ENCODE peak calls at places on chromosomes 13 and 19, in six cellular contexts. One of them, this sample, is unnamed.

GRCh38 chr13:23579886-23580706 is 9.9 kb downstream of the TNFRSF19 start:
- DNase-seq in mucosa of gallbladder: no peak
- DNase-seq in activated CD8-positive, alpha-beta memory T cell treated with anti-CD3 and anti-CD28 coated beads for 4 hours: no peak
- DNase-seq in DMS153: no peak
- DNase-seq in CD4-positive, alpha-beta memory T cell: no peak
- DNase-seq in activated naive CD4-positive, alpha-beta T cell treated with Interleukin-2 at 50 U/mL for 16 hours: no peak
- DNase-seq in this sample: no peak

GRCh38 chr19:52188822-52189744 is 769 bp upstream of the PPP2R1A start:
- DNase-seq in mucosa of gallbladder: no peak
- DNase-seq in activated naive CD4-positive, alpha-beta T cell treated with Interleukin-2 at 50 U/mL for 16 hours: no peak
- DNase-seq in DMS153: no peak
- DNase-seq in CD4-positive, alpha-beta memory T cell: peak
- DNase-seq in activated CD8-positive, alpha-beta memory T cell treated with anti-CD3 and anti-CD28 coated beads for 4 hours: no peak
- DNase-seq in this sample: no peak

GRCh38 chr19:27777726-27778125 is 1435.2 kb downstream of the UQCRFS1 start:
- DNase-seq in mucosa of gallbladder: no peak
- DNase-seq in CD4-positive, alpha-beta memory T cell: no peak
- DNase-seq in activated CD8-positive, alpha-beta memory T cell treated with anti-CD3 and anti-CD28 coated beads for 4 hours: no peak
- DNase-seq in activated naive CD4-positive, alpha-beta T cell treated with Interleukin-2 at 50 U/mL for 16 hours: no peak
- DNase-seq in DMS153: no peak
- DNase-seq in this sample: no peak

GRCh38 chr13:20161275-20161950 is 561 bp upstream of the GJA3 start:
- DNase-seq in mucosa of gallbladder: no peak
- DNase-seq in CD4-positive, alpha-beta memory T cell: peak
- DNase-seq in DMS153: no peak
- DNase-seq in activated naive CD4-positive, alpha-beta T cell treated with Interleukin-2 at 50 U/mL for 16 hours: peak
- DNase-seq in activated CD8-positive, alpha-beta memory T cell treated with anti-CD3 and anti-CD28 coated beads for 4 hours: peak
- DNase-seq in this sample: peak

GRCh38 chr19:8610041-8610927 is at the start of gene ADAMTS10:
- DNase-seq in activated CD8-positive, alpha-beta memory T cell treated with anti-CD3 and anti-CD28 coated beads for 4 hours: no peak
- DNase-seq in CD4-positive, alpha-beta memory T cell: peak
- DNase-seq in DMS153: no peak
- DNase-seq in activated naive CD4-positive, alpha-beta T cell treated with Interleukin-2 at 50 U/mL for 16 hours: peak
- DNase-seq in mucosa of gallbladder: peak
- DNase-seq in this sample: no peak

GRCh38 chr19:49539192-49539952 is 11.6 kb downstream of the RCN3 start:
- DNase-seq in CD4-positive, alpha-beta memory T cell: no peak
- DNase-seq in activated naive CD4-positive, alpha-beta T cell treated with Interleukin-2 at 50 U/mL for 16 hours: no peak
- DNase-seq in activated CD8-positive, alpha-beta memory T cell treated with anti-CD3 and anti-CD28 coated beads for 4 hours: no peak
- DNase-seq in DMS153: no peak
- DNase-seq in mucosa of gallbladder: no peak
- DNase-seq in this sample: no peak

GRCh38 chr19:48819366-48819816 is 8.6 kb upstream of the BCAT2 start:
- DNase-seq in activated CD8-positive, alpha-beta memory T cell treated with anti-CD3 and anti-CD28 coated beads for 4 hours: no peak
- DNase-seq in activated naive CD4-positive, alpha-beta T cell treated with Interleukin-2 at 50 U/mL for 16 hours: no peak
- DNase-seq in CD4-positive, alpha-beta memory T cell: no peak
- DNase-seq in DMS153: peak
- DNase-seq in mucosa of gallbladder: peak
- DNase-seq in this sample: no peak

GRCh38 chr19:41799444-41800000 is 3.1 kb downstream of the CEACAM3 start:
- DNase-seq in activated CD8-positive, alpha-beta memory T cell treated with anti-CD3 and anti-CD28 coated beads for 4 hours: no peak
- DNase-seq in CD4-positive, alpha-beta memory T cell: no peak
- DNase-seq in mucosa of gallbladder: peak
- DNase-seq in DMS153: peak
- DNase-seq in activated naive CD4-positive, alpha-beta T cell treated with Interleukin-2 at 50 U/mL for 16 hours: no peak
- DNase-seq in this sample: no peak

GRCh38 chr13:73317140-73317539 is 258.3 kb downstream of the KLF5 start:
- DNase-seq in activated naive CD4-positive, alpha-beta T cell treated with Interleukin-2 at 50 U/mL for 16 hours: no peak
- DNase-seq in activated CD8-positive, alpha-beta memory T cell treated with anti-CD3 and anti-CD28 coated beads for 4 hours: no peak
- DNase-seq in mucosa of gallbladder: no peak
- DNase-seq in CD4-positive, alpha-beta memory T cell: no peak
- DNase-seq in DMS153: no peak
- DNase-seq in this sample: no peak

GRCh38 chr13:79522583-79522982 is 41.6 kb downstream of the NDFIP2 start:
- DNase-seq in activated CD8-positive, alpha-beta memory T cell treated with anti-CD3 and anti-CD28 coated beads for 4 hours: no peak
- DNase-seq in DMS153: no peak
- DNase-seq in CD4-positive, alpha-beta memory T cell: no peak
- DNase-seq in mucosa of gallbladder: no peak
- DNase-seq in activated naive CD4-positive, alpha-beta T cell treated with Interleukin-2 at 50 U/mL for 16 hours: no peak
- DNase-seq in this sample: no peak

GRCh38 chr19:55257461-55258411 is 1.1 kb downstream of the PPP6R1 start:
- DNase-seq in DMS153: no peak
- DNase-seq in CD4-positive, alpha-beta memory T cell: peak
- DNase-seq in activated CD8-positive, alpha-beta memory T cell treated with anti-CD3 and anti-CD28 coated beads for 4 hours: no peak
- DNase-seq in activated naive CD4-positive, alpha-beta T cell treated with Interleukin-2 at 50 U/mL for 16 hours: peak
- DNase-seq in mucosa of gallbladder: no peak
- DNase-seq in this sample: no peak

GRCh38 chr19:3471954-3472655 is 8.2 kb downstream of the SMIM24 start:
- DNase-seq in CD4-positive, alpha-beta memory T cell: peak
- DNase-seq in DMS153: no peak
- DNase-seq in mucosa of gallbladder: no peak
- DNase-seq in activated CD8-positive, alpha-beta memory T cell treated with anti-CD3 and anti-CD28 coated beads for 4 hours: no peak
- DNase-seq in activated naive CD4-positive, alpha-beta T cell treated with Interleukin-2 at 50 U/mL for 16 hours: peak
- DNase-seq in this sample: no peak

GRCh38 chr19:30752876-30753275 is 380.7 kb downstream of the ZNF536 start:
- DNase-seq in CD4-positive, alpha-beta memory T cell: no peak
- DNase-seq in DMS153: no peak
- DNase-seq in activated CD8-positive, alpha-beta memory T cell treated with anti-CD3 and anti-CD28 coated beads for 4 hours: no peak
- DNase-seq in mucosa of gallbladder: peak
- DNase-seq in activated naive CD4-positive, alpha-beta T cell treated with Interleukin-2 at 50 U/mL for 16 hours: no peak
- DNase-seq in this sample: no peak

GRCh38 chr19:45995715-45996385 is 583 bp downstream of the CCDC61 start:
- DNase-seq in CD4-positive, alpha-beta memory T cell: no peak
- DNase-seq in mucosa of gallbladder: no peak
- DNase-seq in activated CD8-positive, alpha-beta memory T cell treated with anti-CD3 and anti-CD28 coated beads for 4 hours: no peak
- DNase-seq in DMS153: no peak
- DNase-seq in activated naive CD4-positive, alpha-beta T cell treated with Interleukin-2 at 50 U/mL for 16 hours: no peak
- DNase-seq in this sample: no peak